ENCODE peak calls at places on chromosome X, in seven cellular contexts. Y, U, Q, P, W, B and M are unnamed samples. For H3K4me1, the result is how much of the 10 kb centered on the place peaks cover.

GRCh38 chrX:40573763-40574162 is 7.0 kb upstream of the ATP6AP2 start:
- DNase-seq in W (no peak), B (no peak), U (no peak), Q (no peak), P (peak), Y (no peak), M (no peak)

GRCh38 chrX:31708116-31708515 is 636.3 kb upstream of the FTHL17 start:
- DNase-seq in Q (peak), U (no peak), B (no peak), Y (no peak), P (no peak), W (no peak), M (no peak)

GRCh38 chrX:47497274-47497673 is 14.3 kb upstream of the ZNF41 start:
- DNase-seq in B (no peak), U (no peak), W (no peak), Y (no peak), P (no peak), Q (peak), M (no peak)

GRCh38 chrX:154396948-154397887 is 959 bp upstream of the RPL10 start:
- DNase-seq in U (peak), B (peak), W (peak), Q (peak), Y (peak), P (peak), M (no peak)

GRCh38 chrX:139429913-139430312 is 100.6 kb upstream of the F9 start:
- DNase-seq in B (no peak), U (no peak), Q (peak), W (no peak), Y (no peak), P (peak), M (no peak)

GRCh38 chrX:32195611-32196010 is 1015.7 kb downstream of the DMD start:
- DNase-seq in B (no peak), Y (no peak), Q (no peak), W (no peak), P (no peak), U (no peak), M (no peak)

GRCh38 chrX:46582964-46583363 is 9.4 kb downstream of the CHST7 start:
- DNase-seq in Q (peak), B (no peak), U (no peak), W (no peak), Y (no peak), P (no peak), M (no peak)

GRCh38 chrX:43627669-43628068 is 28.4 kb upstream of the MAOA start:
- DNase-seq in Y (no peak), P (no peak), Q (no peak), W (no peak), B (no peak), U (no peak), M (no peak)

GRCh38 chrX:8913665-8914409 is 112.7 kb upstream of the FAM9A start:
- DNase-seq in B (no peak), U (peak), Y (no peak), W (no peak), Q (peak), P (no peak), M (no peak)

GRCh38 chrX:40093586-40093985 is 4.2 kb downstream of the BCOR start:
- DNase-seq in U (no peak), P (no peak), Y (no peak), W (no peak), B (no peak), Q (no peak), M (no peak)

GRCh38 chrX:31314921-31315320 is 243.1 kb upstream of the FTHL17 start:
- DNase-seq in W (no peak), P (peak), Y (no peak), Q (peak), U (no peak), B (no peak), M (no peak)

GRCh38 chrX:132614297-132614696 is 125.5 kb upstream of the MBNL3 start:
- DNase-seq in Q (no peak), B (no peak), U (no peak), W (no peak), Y (no peak), P (peak), M (no peak)

GRCh38 chrX:124194209-124194608 is 138.3 kb upstream of the TEX13D start:
- DNase-seq in U (no peak), P (peak), Q (no peak), W (no peak), Y (no peak), B (no peak), M (no peak)

GRCh38 chrX:153972368-153973126 is at the start of gene TMEM187:
- DNase-seq in P (peak), W (peak), Y (peak), U (peak), B (peak), Q (peak), M (peak)

GRCh38 chrX:134932528-134933217 is 58.1 kb upstream of the SMIM10 start:
- DNase-seq in Q (peak), B (no peak), W (no peak), P (no peak), Y (no peak), U (no peak), M (no peak)

GRCh38 chrX:139191746-139192385 is 338.7 kb upstream of the F9 start:
- DNase-seq in W (no peak), B (no peak), P (no peak), Y (no peak), Q (no peak), U (no peak), M (no peak)

GRCh38 chrX:2824886-2825285 is 3.8 kb upstream of the GYG2 start:
- DNase-seq in P (no peak), B (no peak), W (no peak), Q (no peak), U (no peak), Y (no peak), M (no peak)

GRCh38 chrX:68199062-68199848 is 234.0 kb downstream of the OPHN1 start:
- DNase-seq in Q (no peak), W (no peak), P (no peak), B (no peak), U (no peak), Y (no peak), M (no peak)

GRCh38 chrX:19373034-19373891 is 29.5 kb downstream of the PDHA1 start:
- DNase-seq in Y (no peak), B (no peak), U (no peak), Q (no peak), P (peak), W (no peak), M (no peak)

GRCh38 chrX:78555401-78555980 is 103.6 kb downstream of the RTL3 start:
- DNase-seq in W (no peak), U (no peak), Y (no peak), P (no peak), B (no peak), Q (no peak), M (no peak)

GRCh38 chrX:37883196-37883595 is 35.8 kb upstream of the DYNLT3 start:
- DNase-seq in Y (no peak), U (no peak), Q (no peak), B (no peak), W (no peak), P (peak), M (no peak)

GRCh38 chrX:137926090-137926489 is 360.2 kb downstream of the ZIC3 start:
- DNase-seq in Q (no peak), P (peak), U (no peak), W (no peak), Y (no peak), B (no peak), M (no peak)

GRCh38 chrX:20412871-20413486 is 146.3 kb upstream of the RPS6KA3 start:
- DNase-seq in U (no peak), P (no peak), Y (peak), W (no peak), B (peak), Q (no peak), M (peak)

GRCh38 chrX:108736509-108737479 is at the start of gene IRS4:
- DNase-seq in Q (peak), W (no peak), U (no peak), P (peak), Y (peak), B (no peak), M (no peak)

GRCh38 chrX:134423606-134424005 is 36.4 kb upstream of the HPRT1 start:
- DNase-seq in W (no peak), B (no peak), U (no peak), P (no peak), Y (no peak), Q (peak), M (no peak)

GRCh38 chrX:27675493-27675892 is 85.3 kb downstream of the DCAF8L2 start:
- DNase-seq in P (peak), U (no peak), W (no peak), Y (no peak), B (no peak), Q (peak), M (no peak)

GRCh38 chrX:70129811-70130210 is 3.4 kb upstream of the IGBP1 start:
- DNase-seq in P (no peak), Q (peak), Y (no peak), U (no peak), B (no peak), W (no peak), M (no peak)

GRCh38 chrX:20265726-20266681 is 705 bp downstream of the RPS6KA3 start:
- DNase-seq in W (peak), B (peak), Y (peak), Q (peak), P (peak), U (peak), M (peak)

GRCh38 chrX:7077241-7077909 is 70.1 kb upstream of the STS start:
- DNase-seq in W (no peak), U (no peak), P (no peak), B (no peak), Y (no peak), Q (no peak), M (no peak)

GRCh38 chrX:134622813-134623185 is 35.5 kb downstream of the PLAC1 start:
- DNase-seq in W (no peak), U (no peak), Y (no peak), Q (peak), P (peak), B (no peak), M (no peak)

DNA sequence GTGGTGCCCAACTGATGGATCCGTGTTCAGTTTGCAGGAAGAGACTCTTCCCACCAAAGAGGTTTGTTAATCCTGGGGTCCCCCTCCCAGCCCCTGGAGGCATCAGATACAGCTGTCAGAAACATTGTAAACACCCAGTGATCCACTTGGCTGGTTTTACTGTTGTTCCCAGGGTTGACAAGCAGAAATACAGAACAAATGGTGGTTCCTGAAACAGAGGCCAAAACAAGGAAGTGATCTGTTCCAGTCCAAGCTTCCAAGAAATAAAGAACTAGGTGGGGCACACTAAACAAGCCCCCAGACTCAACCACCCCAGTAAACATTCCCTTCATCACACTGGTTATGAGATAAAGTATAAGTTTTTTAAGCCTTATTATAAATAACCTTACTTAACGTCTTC is 1.4 kb downstream of the TMLHE start:
- DNase-seq in Q (no peak), B (no peak), U (no peak), P (no peak), Y (no peak), W (no peak), M (no peak)
- H3K4me3 ChIP-seq in Q (peak), B (peak), U (no peak), P (no peak), Y (peak), W (peak), M (no peak)

GRCh38 chrX:100647739-100648138 is 3.7 kb downstream of the SRPX2 start:
- DNase-seq in Q (peak), Y (no peak), W (no peak), B (no peak), U (no peak), P (no peak), M (no peak)

GRCh38 chrX:100648601-100649417 is 4.8 kb downstream of the SRPX2 start:
- DNase-seq in P (peak), Y (no peak), B (no peak), W (no peak), Q (peak), U (peak), M (no peak)

GRCh38 chrX:100652266-100652665 is 8.3 kb downstream of the SRPX2 start:
- DNase-seq in P (no peak), W (no peak), B (no peak), Q (no peak), U (no peak), Y (no peak), M (no peak)

GRCh38 chrX:100650841-100651240 is 6.8 kb downstream of the SRPX2 start:
- DNase-seq in U (no peak), W (no peak), Y (no peak), P (no peak), Q (no peak), B (no peak), M (no peak)

GRCh38 chrX:100649550-100650356 is 5.8 kb downstream of the SRPX2 start:
- DNase-seq in W (peak), U (peak), B (no peak), P (peak), Y (peak), Q (peak), M (no peak)
- H3K4me1 ChIP-seq in W (under half), U (under half), B (under half), P (under half), Y (under half), Q (under half), M (under half)

DNA sequence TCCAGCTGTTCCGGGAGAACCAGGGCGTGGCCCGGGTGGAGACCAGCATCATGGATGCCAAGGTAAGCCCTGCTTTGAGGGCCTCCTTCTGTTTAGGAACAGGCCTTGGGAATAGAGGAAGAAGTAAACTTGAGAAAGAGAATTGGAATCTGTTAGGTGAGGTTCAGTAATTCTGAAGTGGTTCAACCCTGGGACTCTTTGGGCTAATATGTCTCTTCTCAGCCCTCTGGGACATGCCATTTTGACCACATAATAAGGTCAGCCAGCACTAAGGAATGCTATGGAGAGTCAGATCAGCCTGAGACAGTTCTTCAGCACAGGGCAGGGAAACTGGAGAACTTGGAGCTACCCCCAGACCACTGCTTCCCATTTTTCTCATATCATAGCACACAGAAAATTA is 63.3 kb upstream of the PRPS1 start:
- DNase-seq in Y (no peak), P (no peak), U (no peak), Q (peak), W (no peak), B (no peak), M (no peak)
- H3K27ac ChIP-seq in Y (no peak), P (no peak), U (no peak), Q (no peak), W (no peak), B (no peak), M (no peak)

GRCh38 chrX:150365953-150366911 is 3.1 kb downstream of the MAMLD1 start:
- DNase-seq in P (peak), B (no peak), Y (peak), U (peak), Q (peak), W (peak), M (no peak)
- H3K4me3 ChIP-seq in P (no peak), B (peak), Y (peak), U (peak), Q (peak), W (peak), M (peak)

GRCh38 chrX:119684916-119685224 is 8.1 kb downstream of the SEPTIN6 start:
- DNase-seq in Y (no peak), P (no peak), Q (no peak), W (no peak), U (no peak), B (no peak), M (no peak)

GRCh38 chrX:119688856-119689455 is 4.0 kb downstream of the SEPTIN6 start:
- DNase-seq in W (no peak), Y (no peak), U (no peak), B (peak), Q (no peak), P (no peak), M (peak)

GRCh38 chrX:119687661-119688413 is 5.1 kb downstream of the SEPTIN6 start:
- DNase-seq in P (no peak), U (no peak), W (no peak), Q (no peak), B (no peak), Y (no peak), M (no peak)

GRCh38 chrX:119685225-119686066 is 7.5 kb downstream of the SEPTIN6 start:
- DNase-seq in Y (no peak), B (peak), W (peak), Q (no peak), P (no peak), U (no peak), M (no peak)

GRCh38 chrX:119686087-119686639 is 6.8 kb downstream of the SEPTIN6 start:
- DNase-seq in W (no peak), Y (no peak), Q (no peak), P (no peak), B (no peak), U (no peak), M (no peak)
- H3K4me1 ChIP-seq in W (under half), Y (under half), Q (under half), P (under half), B (half or more), U (under half), M (half or more)